ENCODE peak calls at places on chromosomes 6 and 20, in four cellular contexts. H is NCI-H1092 treated with DMSO at 0.1 percent for 48 hours, P is T-cell, X is NCI-H1105 treated with DMSO at 0.1 percent for 48 hours. K is an unnamed sample.
A peak's percentile ranks its signal among the peaks of the same experiment; 100 is the strongest.

GRCh38 chr6:64041373-64041772 is 405.8 kb downstream of the PHF3 start:
- DNase-seq in X (no peak), H (no peak), P (no peak), K (no peak)

GRCh38 chr20:4601630-4602296 is 119.9 kb upstream of the PRND start:
- DNase-seq in X (peak; percentile 70), H (peak; percentile 65), P (no peak), K (peak; percentile 60)

GRCh38 chr6:15872252-15873103 is 209.7 kb upstream of the DTNBP1 start:
- DNase-seq in H (no peak), X (no peak), P (no peak), K (no peak)

GRCh38 chr20:11686900-11687543 is 230.7 kb upstream of the BTBD3 start:
- DNase-seq in P (no peak), X (peak; percentile 86), H (peak; percentile 92), K (peak; percentile 97)

GRCh38 chr6:15915508-15916178 is 213.2 kb upstream of the MYLIP start:
- DNase-seq in X (no peak), P (no peak), H (no peak), K (no peak)

GRCh38 chr6:158765509-158766068 is 53.6 kb downstream of the EZR start:
- DNase-seq in X (no peak), P (no peak), H (no peak), K (no peak)

GRCh38 chr20:21027569-21027968 is 78.6 kb downstream of the LINC00237 start:
- DNase-seq in P (no peak), H (no peak), X (no peak), K (peak; percentile 58)

GRCh38 chr20:34293119-34293518 is 10.0 kb downstream of the AHCY start:
- DNase-seq in P (no peak), X (no peak), H (no peak), K (no peak)

GRCh38 chr20:47235853-47236638 is 120.5 kb downstream of the ZMYND8 start:
- DNase-seq in H (no peak), P (no peak), X (no peak), K (no peak)

GRCh38 chr6:25223421-25224052 is 55.6 kb upstream of the CARMIL1 start:
- DNase-seq in X (peak; percentile 90), P (peak; percentile 47), H (peak; percentile 73), K (peak; percentile 38)

GRCh38 chr6:41489284-41489851 is 56.8 kb upstream of the FOXP4 start:
- DNase-seq in X (no peak), H (peak; percentile 62), P (no peak), K (no peak)

GRCh38 chr20:2476742-2477615 is 6.4 kb upstream of the SNRPB start:
- DNase-seq in H (no peak), X (no peak), P (no peak), K (peak; percentile 5)

GRCh38 chr6:39430968-39431523 is 108.5 kb upstream of the KCNK16 start:
- DNase-seq in P (no peak), X (no peak), H (peak; percentile 51), K (peak; percentile 54)

GRCh38 chr6:35046862-35047261 is 94.3 kb downstream of the TCP11 start:
- DNase-seq in H (no peak), X (no peak), P (no peak), K (no peak)

GRCh38 chr6:43671801-43672690 is 15.5 kb downstream of the MRPS18A start:
- DNase-seq in H (no peak), X (no peak), P (no peak), K (no peak)

GRCh38 chr6:32178547-32179440 is 589 bp downstream of the RNF5 start:
- DNase-seq in P (no peak), X (no peak), H (no peak), K (no peak)

GRCh38 chr20:18705906-18706305 is 107.7 kb upstream of the SCP2D1 start:
- DNase-seq in X (no peak), P (no peak), H (peak; percentile 50), K (no peak)

GRCh38 chr6:21046276-21046675 is 512.0 kb downstream of the CDKAL1 start:
- DNase-seq in P (no peak), H (no peak), X (no peak), K (no peak)

GRCh38 chr6:158752613-158753012 is 66.6 kb downstream of the EZR start:
- DNase-seq in H (peak; percentile 94), X (peak; percentile 98), P (no peak), K (peak; percentile 29)

GRCh38 chr6:73519943-73520687 is 717 bp downstream of the EEF1A1 start:
- DNase-seq in X (peak; percentile 50), P (peak; percentile 65), H (peak; percentile 19), K (no peak)

GRCh38 chr6:7006536-7007191 is 101.1 kb upstream of the RREB1 start:
- DNase-seq in P (no peak), H (no peak), X (no peak), K (no peak)

GRCh38 chr6:50113114-50113857 is 63.6 kb upstream of the DEFB112 start:
- DNase-seq in H (no peak), X (no peak), P (no peak), K (no peak)

GRCh38 chr6:47007657-47008396 is 34.3 kb downstream of the ADGRF1 start:
- DNase-seq in X (no peak), P (no peak), H (no peak), K (no peak)

GRCh38 chr6:148997863-148998262 is 251.0 kb downstream of the UST start:
- DNase-seq in H (no peak), X (no peak), P (no peak), K (no peak)

GRCh38 chr6:40262363-40262762 is 324.8 kb downstream of the LRFN2 start:
- DNase-seq in X (no peak), H (no peak), P (no peak), K (no peak)

GRCh38 chr20:47330933-47331708 is 25.4 kb downstream of the ZMYND8 start:
- DNase-seq in P (no peak), X (no peak), H (no peak), K (no peak)

GRCh38 chr6:95091823-95092436 is 485.4 kb upstream of the MANEA start:
- DNase-seq in P (no peak), X (peak; percentile 72), H (peak; percentile 59), K (peak; percentile 68)

GRCh38 chr6:7996538-7997225 is 67.5 kb downstream of the BLOC1S5 start:
- DNase-seq in X (no peak), H (no peak), P (no peak), K (peak; percentile 22)

GRCh38 chr6:111591370-111591900 is 14.2 kb downstream of the TRAF3IP2 start:
- DNase-seq in H (no peak), P (no peak), X (no peak), K (peak; percentile 76)

K was measured in SHP77.